ENCODE peak calls at places on chromosome 11, in seven cellular contexts. E is SJSA1, Y is cardiac muscle cell, Z is spleen, J is stomach, I is GM23248, R is fibroblast of lung. L is an unnamed sample. For H3K4me1, the result is how much of the 10 kb centered on the place peaks cover.

GRCh38 chr11:63635762-63636465 is 21.7 kb upstream of the PLAAT3 start:
- DNase-seq in E (peak), Z (no peak), R (peak), J (peak), I (peak), Y (peak), L (peak)

GRCh38 chr11:130070109-130070828 is 575 bp downstream of the APLP2 start:
- DNase-seq in E (no peak), I (peak), Z (peak), R (peak), J (peak), Y (peak), L (peak)

GRCh38 chr11:19275496-19275895 is 34.8 kb upstream of the E2F8 start:
- DNase-seq in E (no peak), I (peak), J (no peak), Y (no peak), Z (no peak), R (no peak), L (no peak)

GRCh38 chr11:17547051-17547577 is at the start of gene OTOG:
- DNase-seq in R (no peak), Z (no peak), Y (peak), E (peak), J (no peak), I (no peak), L (peak)

GRCh38 chr11:33262016-33262638 is 4.9 kb downstream of the HIPK3 start:
- DNase-seq in R (peak), E (no peak), J (no peak), I (peak), Z (no peak), Y (peak), L (no peak)

GRCh38 chr11:64060861-64061444 is 25.2 kb downstream of the FLRT1 start:
- DNase-seq in J (peak), I (peak), Y (peak), R (peak), E (peak), Z (peak), L (peak)

GRCh38 chr11:121040614-121041002 is 16.7 kb downstream of the TBCEL start:
- DNase-seq in I (no peak), E (no peak), R (no peak), Z (no peak), Y (no peak), J (no peak), L (no peak)

GRCh38 chr11:31417357-31417756 is 47.7 kb downstream of the DNAJC24 start:
- DNase-seq in I (no peak), Z (no peak), Y (no peak), R (no peak), J (no peak), E (no peak), L (no peak)

GRCh38 chr11:93444671-93445073 is 98.5 kb downstream of the SMCO4 start:
- DNase-seq in Z (no peak), Y (peak), E (no peak), I (peak), J (no peak), R (no peak), L (peak)

GRCh38 chr11:76791861-76792260 is 8.7 kb downstream of the TSKU start:
- DNase-seq in R (peak), J (peak), E (no peak), Y (peak), Z (peak), I (peak), L (no peak)

GRCh38 chr11:107044503-107044902 is 26.2 kb upstream of the GUCY1A2 start:
- DNase-seq in J (no peak), R (no peak), Y (no peak), I (peak), Z (no peak), E (no peak), L (no peak)

GRCh38 chr11:43870981-43871550 is 9.6 kb upstream of the ALKBH3 start:
- DNase-seq in Y (no peak), R (no peak), J (no peak), I (no peak), Z (no peak), E (no peak), L (no peak)

GRCh38 chr11:68818181-68818580 is 23.5 kb downstream of the CPT1A start:
- DNase-seq in J (no peak), I (no peak), Z (no peak), E (no peak), Y (no peak), R (no peak), L (no peak)

GRCh38 chr11:66230171-66230570 is 38.3 kb upstream of the RAB1B start:
- DNase-seq in Z (no peak), I (no peak), E (no peak), Y (no peak), J (no peak), R (no peak), L (no peak)

GRCh38 chr11:130634186-130634585 is 185.7 kb downstream of the ADAMTS15 start:
- DNase-seq in J (no peak), Y (no peak), R (no peak), E (no peak), Z (no peak), I (no peak), L (no peak)

GRCh38 chr11:17073370-17074027 is 4.0 kb downstream of the RPS13 start:
- DNase-seq in Z (no peak), I (no peak), Y (no peak), E (no peak), R (no peak), J (no peak), L (no peak)

GRCh38 chr11:108734956-108735559 is 70.2 kb downstream of the DDX10 start:
- DNase-seq in R (peak), J (no peak), E (no peak), I (peak), Y (peak), Z (no peak), L (no peak)

GRCh38 chr11:66531841-66532240 is 14.0 kb downstream of the ZDHHC24 start:
- DNase-seq in I (no peak), E (no peak), Z (no peak), J (no peak), Y (no peak), R (no peak), L (no peak)

GRCh38 chr11:121464352-121464946 is 11.7 kb upstream of the SORL1-AS1 start:
- DNase-seq in E (peak), Y (peak), R (peak), I (peak), Z (peak), J (no peak), L (peak)

GRCh38 chr11:122696662-122697061 is 41.1 kb downstream of the UBASH3B start:
- DNase-seq in I (no peak), E (no peak), Y (no peak), Z (peak), J (no peak), R (no peak), L (no peak)
- H3K4me1 ChIP-seq in I (under half), E (under half), Y (under half), Z (half or more), J (under half), R (under half), L (under half)

GRCh38 chr11:1149545-1149944 is 8.2 kb upstream of the MUC5AC start:
- DNase-seq in Y (no peak), J (no peak), R (no peak), E (no peak), I (no peak), Z (no peak), L (no peak)

GRCh38 chr11:1150769-1151365 is 6.9 kb upstream of the MUC5AC start:
- DNase-seq in E (peak), Y (peak), R (peak), J (peak), Z (no peak), I (peak), L (no peak)

GRCh38 chr11:1151366-1152315 is 6.1 kb upstream of the MUC5AC start:
- DNase-seq in Z (peak), R (no peak), I (peak), Y (no peak), J (no peak), E (peak), L (no peak)

GRCh38 chr11:1148752-1149180 is 9.0 kb upstream of the MUC5AC start:
- DNase-seq in Y (no peak), E (no peak), Z (no peak), I (no peak), R (no peak), J (no peak), L (no peak)

GRCh38 chr11:1150095-1150494 is 7.7 kb upstream of the MUC5AC start:
- DNase-seq in I (no peak), J (no peak), Z (no peak), R (no peak), E (no peak), Y (no peak), L (no peak)
- H3K4me1 ChIP-seq in I (under half), J (half or more), Z (under half), R (under half), E (under half), Y (under half), L (under half)

GRCh38 chr11:119361961-119362725 is 15.6 kb upstream of the MFRP start:
- DNase-seq in I (no peak), J (no peak), Y (no peak), E (no peak), Z (peak), R (no peak), L (no peak)
- H3K4me1 ChIP-seq in I (under half), J (half or more), Y (under half), E (under half), Z (under half), R (under half), L (half or more)

GRCh38 chr11:36488096-36488495 is 22.0 kb downstream of the TRAF6 start:
- DNase-seq in E (no peak), I (no peak), R (no peak), J (no peak), Z (no peak), Y (no peak), L (no peak)

GRCh38 chr11:36493332-36493731 is 16.7 kb downstream of the TRAF6 start:
- DNase-seq in R (no peak), Z (no peak), J (no peak), Y (no peak), E (no peak), I (no peak), L (no peak)

GRCh38 chr11:36492724-36493304 is 17.3 kb downstream of the TRAF6 start:
- DNase-seq in Z (no peak), Y (peak), E (no peak), J (no peak), I (peak), R (peak), L (no peak)

GRCh38 chr11:36487619-36488018 is 22.5 kb downstream of the TRAF6 start:
- DNase-seq in R (no peak), Y (no peak), I (no peak), Z (no peak), J (no peak), E (no peak), L (no peak)

GRCh38 chr11:36490026-36490806 is 19.9 kb downstream of the TRAF6 start:
- DNase-seq in Z (no peak), J (no peak), Y (no peak), E (no peak), R (no peak), I (no peak), L (no peak)
- H3K4me1 ChIP-seq in Z (under half), J (under half), Y (under half), E (under half), R (under half), I (under half), L (under half)

GRCh38 chr11:109945626-109946321 is 147.4 kb upstream of the ZC3H12C start:
- DNase-seq in R (no peak), E (no peak), J (no peak), I (no peak), Z (no peak), Y (no peak), L (no peak)

GRCh38 chr11:109940816-109941215 is 152.4 kb upstream of the ZC3H12C start:
- DNase-seq in Y (peak), E (peak), R (peak), Z (no peak), I (peak), J (no peak), L (no peak)

DNA sequence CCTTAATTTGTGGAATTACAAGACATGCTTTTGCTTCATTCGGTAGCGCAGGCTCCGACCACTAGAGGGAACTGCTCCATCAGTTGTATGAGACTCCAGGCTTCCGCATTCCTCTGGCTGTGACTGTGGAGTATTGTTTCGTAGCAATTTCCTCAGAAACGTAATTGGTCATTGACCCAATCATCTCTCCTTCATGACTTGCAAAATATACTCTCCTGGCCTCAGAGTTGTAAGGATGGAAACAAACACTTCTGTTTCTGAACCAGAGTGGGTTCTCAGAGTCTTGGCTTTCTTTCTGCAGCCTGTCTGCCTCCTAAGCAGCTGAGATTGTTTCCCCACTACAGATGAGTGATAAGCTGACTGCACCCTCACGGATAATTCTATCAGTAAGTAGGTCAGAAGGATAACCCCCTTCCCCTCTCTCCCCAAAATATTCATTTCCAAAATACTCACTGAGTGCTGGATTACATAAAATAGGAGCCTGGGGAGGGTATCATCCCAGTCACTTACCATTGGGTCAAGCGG is 146.8 kb upstream of the ZC3H12C start:
- DNase-seq in R (peak), Z (peak), Y (peak), E (peak), J (peak), I (peak), L (peak)
- H3K4me1 ChIP-seq in R (under half), Z (under half), Y (under half), E (under half), J (under half), I (under half), L (under half)

L was measured in thyroid gland.